ENCODE peak calls at places on chromosome 5, in nine cellular contexts. Z is cardiac fibroblast; K is activated CD4-positive, alpha-beta T cell treated with anti-CD3 and anti-CD28 coated beads for 1 hour; S is RWPE1; I is A549; D is HS-27A; Y is stimulated activated CD4-positive, alpha-beta T cell treated with anti-CD3 and anti-CD28 coated beads, Interleukin-2, amount 100 ng/mL, for 48 hours; J is spleen; E is activated naive CD4-positive, alpha-beta T cell. G is an unnamed sample.

GRCh38 chr5:178376906-178377582 is 144.4 kb upstream of the PHYKPL start:
- DNase-seq in I (no peak), Y (no peak), S (no peak), Z (no peak), E (no peak), D (no peak), K (no peak), J (peak; percentile 75), G (no peak)

GRCh38 chr5:170420809-170421412 is 31.7 kb upstream of the KCNMB1 start:
- DNase-seq in I (peak; percentile 79), D (peak; percentile 12), Y (peak; percentile 54), E (no peak), Z (peak; percentile 81), K (peak; percentile 18), J (peak; percentile 58), S (peak; percentile 83), G (no peak)

GRCh38 chr5:5419291-5420210 is 2.9 kb upstream of the ICE1 start:
- DNase-seq in S (peak; percentile 79), D (peak; percentile 35), K (no peak), J (no peak), Y (no peak), Z (peak; percentile 77), E (no peak), I (peak; percentile 65), G (no peak)

GRCh38 chr5:1883925-1884637 is 1.4 kb upstream of the IRX4 start:
- DNase-seq in Z (no peak), S (peak; percentile 91), Y (no peak), E (no peak), K (no peak), D (no peak), I (no peak), J (peak; percentile 68), G (no peak)

GRCh38 chr5:173202266-173202875 is 32.6 kb downstream of the NKX2-5 start:
- DNase-seq in Y (no peak), E (no peak), I (no peak), J (no peak), K (no peak), D (no peak), Z (peak; percentile 4), S (no peak), G (no peak)

GRCh38 chr5:172720655-172721054 is 50.3 kb downstream of the DUSP1 start:
- DNase-seq in E (no peak), S (no peak), J (no peak), I (no peak), Y (no peak), Z (no peak), D (no peak), K (no peak), G (no peak)

GRCh38 chr5:102823441-102823874 is 68.4 kb downstream of the PAM start:
- DNase-seq in J (no peak), Z (peak; percentile 39), I (no peak), S (no peak), Y (no peak), D (no peak), K (no peak), E (no peak), G (no peak)

GRCh38 chr5:148113243-148113642 is 49.5 kb downstream of the SPINK5 start:
- DNase-seq in E (no peak), Y (no peak), I (no peak), K (no peak), S (no peak), J (no peak), D (no peak), Z (no peak), G (no peak)

GRCh38 chr5:1293416-1293996 is 1.4 kb downstream of the TERT start:
- DNase-seq in Z (no peak), J (peak; percentile 72), Y (no peak), S (no peak), K (no peak), E (no peak), D (no peak), I (no peak), G (no peak)

GRCh38 chr5:98785244-98785643 is 11.8 kb downstream of the RGMB start:
- DNase-seq in K (no peak), I (no peak), Z (no peak), E (no peak), Y (no peak), J (no peak), S (no peak), D (no peak), G (no peak)

GRCh38 chr5:134101686-134102439 is 12.6 kb upstream of the TCF7 start:
- DNase-seq in K (peak; percentile 61), E (peak; percentile 75), J (peak; percentile 94), S (peak; percentile 83), Y (peak; percentile 68), D (no peak), Z (peak; percentile 38), I (peak; percentile 80), G (peak; percentile 44)

GRCh38 chr5:150410524-150411244 is 2.0 kb downstream of the CD74 start:
- DNase-seq in K (peak; percentile 31), J (peak; percentile 75), Y (no peak), D (no peak), Z (peak; percentile 82), S (peak; percentile 89), E (no peak), I (peak; percentile 76), G (peak; percentile 84)

GRCh38 chr5:103896593-103896992 is 334.0 kb upstream of the NUDT12 start:
- DNase-seq in K (no peak), E (no peak), Z (no peak), I (no peak), D (no peak), Y (no peak), J (no peak), S (no peak), G (no peak)

GRCh38 chr5:354581-355378 is 33.3 kb downstream of the AHRR start:
- DNase-seq in E (no peak), J (peak; percentile 61), Z (no peak), I (no peak), S (no peak), K (no peak), Y (no peak), D (no peak), G (no peak)

GRCh38 chr5:169100735-169101075 is 200.2 kb downstream of the SLIT3 start:
- DNase-seq in J (no peak), D (no peak), Y (no peak), S (peak; percentile 78), I (peak; percentile 67), E (no peak), Z (peak; percentile 11), K (no peak), G (no peak)

GRCh38 chr5:167361841-167362240 is 929.6 kb upstream of the WWC1 start:
- DNase-seq in S (no peak), I (no peak), K (no peak), D (no peak), E (no peak), Y (no peak), Z (no peak), J (no peak), G (no peak)

GRCh38 chr5:61673007-61673735 is 341.1 kb downstream of the ZSWIM6 start:
- DNase-seq in I (no peak), E (no peak), K (no peak), S (peak; percentile 84), Z (peak; percentile 7), D (no peak), J (no peak), Y (no peak), G (no peak)